ENCODE peak calls at places on chromosomes 16 and 17, in eight cellular contexts. C is stomach, Z is transverse colon, L is GM12892, D is A549, P is K562, F is IMR-90, I is heart left ventricle. V is an unnamed sample.

GRCh38 chr16:50680907-50681885 is at the start of gene SNX20:
- DNase-seq in C (peak; percentile 43), Z (peak; percentile 58), L (peak; percentile 60), D (no peak), P (no peak), F (no peak), I (no peak), V (no peak)

GRCh38 chr17:18231156-18231555 is 5.7 kb downstream of the LLGL1 start:
- DNase-seq in C (no peak), Z (no peak), L (no peak), D (no peak), P (no peak), F (no peak), I (no peak), V (no peak)

GRCh38 chr16:57758331-57759117 is 23.0 kb downstream of the KATNB1 start:
- DNase-seq in C (no peak), Z (no peak), L (no peak), D (no peak), P (no peak), F (no peak), I (peak; percentile 67), V (no peak)

GRCh38 chr17:40321502-40322416 is 12.8 kb downstream of the RARA start:
- DNase-seq in C (peak; percentile 68), Z (peak; percentile 61), L (no peak), D (no peak), P (peak; percentile 42), F (no peak), I (peak; percentile 84), V (no peak)

GRCh38 chr17:69729937-69730336 is 315.4 kb downstream of the MAP2K6 start:
- DNase-seq in C (no peak), Z (no peak), L (no peak), D (no peak), P (no peak), F (peak; percentile 62), I (no peak), V (no peak)

GRCh38 chr17:21177854-21178600 is 35.9 kb downstream of the TMEM11 start:
- DNase-seq in C (peak; percentile 15), Z (no peak), L (no peak), D (no peak), P (no peak), F (no peak), I (no peak), V (no peak)

GRCh38 chr17:82221341-82221902 is 7.4 kb upstream of the SLC16A3 start:
- DNase-seq in C (no peak), Z (no peak), L (no peak), D (no peak), P (no peak), F (no peak), I (peak; percentile 28), V (no peak)

GRCh38 chr16:88691924-88692560 is 5.7 kb upstream of the SNAI3 start:
- DNase-seq in C (no peak), Z (peak; percentile 63), L (no peak), D (no peak), P (no peak), F (no peak), I (peak; percentile 73), V (no peak)

GRCh38 chr16:55498101-55498500 is 10.8 kb upstream of the LPCAT2 start:
- DNase-seq in C (no peak), Z (no peak), L (no peak), D (no peak), P (no peak), F (no peak), I (no peak), V (no peak)

GRCh38 chr17:50853781-50854180 is 12.4 kb downstream of the TOB1 start:
- DNase-seq in C (no peak), Z (no peak), L (no peak), D (no peak), P (no peak), F (no peak), I (no peak), V (no peak)

GRCh38 chr17:43750154-43750553 is 8.4 kb downstream of the SOST start:
- DNase-seq in C (no peak), Z (no peak), L (no peak), D (no peak), P (no peak), F (no peak), I (no peak), V (no peak)

GRCh38 chr16:26982422-26982821 is 84.3 kb upstream of the C16orf82 start:
- DNase-seq in C (no peak), Z (no peak), L (no peak), D (no peak), P (no peak), F (no peak), I (no peak), V (no peak)

GRCh38 chr17:60173304-60173807 is 23.6 kb downstream of the CA4 start:
- DNase-seq in C (no peak), Z (no peak), L (no peak), D (no peak), P (no peak), F (peak; percentile 24), I (no peak), V (no peak)

GRCh38 chr17:29046440-29046839 is 3.5 kb downstream of the PIPOX start:
- DNase-seq in C (no peak), Z (no peak), L (no peak), D (no peak), P (no peak), F (no peak), I (no peak), V (no peak)

GRCh38 chr17:18191967-18192366 is 8.3 kb downstream of the ALKBH5 start:
- DNase-seq in C (no peak), Z (no peak), L (no peak), D (no peak), P (no peak), F (no peak), I (no peak), V (peak; percentile 23)

GRCh38 chr17:69654981-69655581 is 240.6 kb downstream of the MAP2K6 start:
- DNase-seq in C (no peak), Z (no peak), L (no peak), D (peak; percentile 11), P (no peak), F (peak; percentile 95), I (no peak), V (no peak)

GRCh38 chr16:57500578-57501111 is 14.4 kb upstream of the DOK4 start:
- DNase-seq in C (no peak), Z (no peak), L (no peak), D (no peak), P (no peak), F (no peak), I (peak; percentile 42), V (no peak)

GRCh38 chr17:27319536-27320221 is 25.8 kb downstream of the WSB1 start:
- DNase-seq in C (peak; percentile 88), Z (peak; percentile 68), L (no peak), D (no peak), P (no peak), F (peak; percentile 48), I (peak; percentile 80), V (peak; percentile 87)
- TF ChIP-seq POLR2A in C (no peak), Z (no peak), L (no peak), D (no peak), P (no peak), F (no peak), I (no peak), V (no peak)

GRCh38 chr16:69726313-69727060 is at the start of gene NQO1:
- DNase-seq in C (peak; percentile 97), Z (peak; percentile 96), L (peak; percentile 94), D (peak; percentile 100), P (peak; percentile 98), F (peak; percentile 97), I (peak; percentile 96), V (peak; percentile 82)
- TF ChIP-seq POLR2A in C (no peak), Z (peak; percentile 90), L (peak; percentile 82), D (peak; percentile 99), P (peak; percentile 89), F (peak; percentile 92), I (peak; percentile 66), V (peak; percentile 43)

GRCh38 chr16:66751135-66751991 is at the start of gene DYNC1LI2:
- DNase-seq in C (peak; percentile 78), Z (peak; percentile 77), L (peak; percentile 86), D (peak; percentile 73), P (peak; percentile 84), F (peak; percentile 58), I (peak; percentile 91), V (peak; percentile 86)
- TF ChIP-seq POLR2A in C (no peak), Z (peak; percentile 34), L (peak; percentile 79), D (peak; percentile 55), P (peak; percentile 80), F (no peak), I (peak; percentile 38), V (peak; percentile 65)

GRCh38 chr16:13631213-13631767 is 288.7 kb upstream of the ERCC4 start:
- DNase-seq in C (no peak), Z (no peak), L (no peak), D (no peak), P (no peak), F (no peak), I (no peak), V (no peak)
- TF ChIP-seq POLR2A in C (no peak), Z (no peak), L (no peak), D (no peak), P (no peak), F (no peak), I (no peak), V (no peak)

DNA sequence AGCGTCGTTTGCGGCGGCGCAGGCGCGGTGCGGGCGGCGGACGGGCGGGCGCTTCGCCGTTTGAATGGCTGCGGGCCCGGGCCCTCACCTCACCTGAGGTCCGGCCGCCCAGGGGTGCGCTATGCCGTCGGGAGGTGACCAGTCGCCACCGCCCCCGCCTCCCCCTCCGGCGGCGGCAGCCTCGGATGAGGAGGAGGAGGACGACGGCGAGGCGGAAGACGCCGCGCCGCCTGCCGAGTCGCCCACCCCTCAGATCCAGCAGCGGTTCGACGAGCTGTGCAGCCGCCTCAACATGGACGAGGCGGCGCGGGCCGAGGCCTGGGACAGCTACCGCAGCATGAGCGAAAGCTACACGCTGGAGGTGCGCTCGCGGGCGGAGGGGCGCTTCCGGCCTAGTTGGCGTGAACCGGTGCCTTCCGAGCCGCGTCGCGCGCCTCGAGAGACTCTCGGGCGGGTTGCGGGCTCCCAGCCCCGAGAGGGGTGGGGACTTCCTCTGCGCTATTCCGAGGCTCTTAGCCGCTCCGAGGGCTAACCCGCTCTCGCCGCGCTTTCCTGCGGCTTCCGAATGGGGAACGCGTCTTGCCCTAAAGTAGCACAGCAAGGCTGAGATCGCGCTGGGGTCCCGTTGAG is at the start of gene RBL2:
- DNase-seq in C (peak; percentile 87), Z (peak; percentile 89), L (peak; percentile 56), D (peak; percentile 89), P (peak; percentile 63), F (peak; percentile 25), I (peak; percentile 94), V (peak; percentile 93)
- TF ChIP-seq POLR2A in C (no peak), Z (peak; percentile 66), L (peak; percentile 49), D (peak; percentile 50), P (peak; percentile 78), F (peak; percentile 19), I (peak; percentile 62), V (peak; percentile 46)

V was measured in erythroblast.